ENCODE peak calls at places on chromosomes 3 and 15, in six cellular contexts. Q, F, L, R, T and B are unnamed samples.

GRCh38 chr15:100186960-100187359 is 154.8 kb downstream of the ADAMTS17 start:
- DNase-seq in Q (no peak), F (no peak), L (no peak), R (no peak), T (no peak), B (peak; percentile 12)

GRCh38 chr15:77983091-77983707 is 94.3 kb downstream of the TBC1D2B start:
- DNase-seq in Q (no peak), F (peak; percentile 34), L (no peak), R (no peak), T (no peak), B (peak; percentile 33)

GRCh38 chr3:13507791-13508339 is 27.8 kb downstream of the HDAC11 start:
- DNase-seq in Q (no peak), F (no peak), L (peak; percentile 37), R (peak; percentile 14), T (peak; percentile 80), B (peak; percentile 77)

GRCh38 chr15:37824717-37825382 is 109.6 kb upstream of the TMCO5A start:
- DNase-seq in Q (peak; percentile 21), F (peak; percentile 2), L (no peak), R (peak; percentile 80), T (no peak), B (no peak)

GRCh38 chr15:92069308-92070244 is 216.1 kb downstream of the SLCO3A1 start:
- DNase-seq in Q (peak; percentile 39), F (no peak), L (no peak), R (peak; percentile 94), T (no peak), B (peak; percentile 80)

GRCh38 chr3:72448858-72449257 is 399.4 kb downstream of the SHQ1 start:
- DNase-seq in Q (no peak), F (peak; percentile 74), L (no peak), R (peak; percentile 50), T (no peak), B (no peak)

GRCh38 chr15:89885611-89886010 is 8.2 kb downstream of the AP3S2 start:
- DNase-seq in Q (no peak), F (no peak), L (no peak), R (no peak), T (no peak), B (no peak)

GRCh38 chr3:43620953-43621405 is 832 bp downstream of the ANO10 start:
- DNase-seq in Q (no peak), F (no peak), L (peak; percentile 6), R (peak; percentile 35), T (no peak), B (no peak)

GRCh38 chr15:62075595-62076279 is 9.0 kb downstream of the C2CD4A start:
- DNase-seq in Q (no peak), F (no peak), L (no peak), R (peak; percentile 93), T (no peak), B (no peak)
- H3K9ac ChIP-seq in Q (no peak overlapping the region), F (no peak overlapping the region), L (no peak overlapping the region), R (peak overlapping the region; percentile 4), T (no peak overlapping the region), B (no peak overlapping the region)

DNA sequence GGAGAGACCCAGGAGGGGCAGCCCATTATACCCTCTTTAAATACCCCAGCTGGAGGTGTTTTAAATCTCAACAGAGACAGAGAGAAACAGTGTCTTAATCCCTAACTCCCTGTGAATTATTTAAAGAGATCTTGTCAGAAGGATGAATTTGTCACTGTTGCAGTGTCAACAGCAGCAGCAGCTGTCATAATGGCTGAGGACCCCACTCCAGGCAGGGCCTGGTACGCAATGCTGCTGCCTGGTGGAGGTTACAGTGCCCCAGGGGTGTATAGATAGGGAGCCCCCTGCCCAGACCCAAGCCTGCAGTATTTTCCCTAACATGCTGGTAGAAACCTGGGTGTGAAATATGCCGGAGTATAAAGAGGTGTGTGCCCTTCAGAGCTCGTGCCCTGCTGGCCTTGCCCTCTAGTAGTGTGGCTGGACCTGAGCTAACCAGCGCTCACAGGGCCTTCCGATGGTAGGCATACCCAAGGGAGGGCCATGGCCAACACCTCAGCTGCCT is 143.0 kb downstream of the EPHB1 start:
- DNase-seq in Q (no peak), F (no peak), L (no peak), R (no peak), T (no peak), B (no peak)
- H3K27ac ChIP-seq in Q (no peak overlapping the region), F (no peak overlapping the region), L (peak overlapping the region; percentile 95), R (no peak overlapping the region), T (no peak overlapping the region), B (no peak overlapping the region)

DNA sequence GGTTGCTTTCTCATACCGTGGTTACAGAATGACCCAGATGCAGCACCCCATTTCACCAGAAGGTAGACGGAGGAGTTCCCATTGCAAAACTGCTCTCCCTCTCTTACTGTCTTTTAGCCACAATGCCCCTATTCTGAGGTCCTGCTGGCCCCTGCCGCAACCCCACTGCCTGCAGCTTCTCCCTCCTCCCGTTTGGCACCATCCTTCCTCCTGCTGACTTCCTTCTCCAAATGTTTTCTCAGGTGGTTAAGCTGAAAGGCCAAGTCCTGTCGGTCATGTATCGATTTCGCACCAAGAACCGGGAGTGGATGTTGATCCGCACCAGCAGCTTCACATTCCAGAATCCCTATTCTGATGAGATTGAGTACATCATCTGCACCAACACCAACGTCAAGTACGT is 132.3 kb upstream of the ABHD17C start:
- DNase-seq in Q (no peak), F (no peak), L (no peak), R (no peak), T (no peak), B (no peak)
- TF ChIP-seq CTCF in Q (no peak), F (no peak), L (no peak), R (no peak), T (no peak), B (no peak)

GRCh38 chr15:63902671-63903035 is 68.9 kb upstream of the HERC1 start:
- DNase-seq in Q (no peak), F (peak; percentile 35), L (no peak), R (no peak), T (no peak), B (no peak)
- H3K9ac ChIP-seq in Q (no peak overlapping the region), F (no peak overlapping the region), L (no peak overlapping the region), R (no peak overlapping the region), T (no peak overlapping the region), B (no peak overlapping the region)

GRCh38 chr3:78872195-78872594 is 895.6 kb downstream of the ROBO1 start:
- DNase-seq in Q (no peak), F (peak; percentile 89), L (peak; percentile 63), R (no peak), T (no peak), B (no peak)
- H3K27ac ChIP-seq in Q (no peak overlapping the region), F (peak overlapping the region; percentile 72), L (peak overlapping the region; percentile 9), R (no peak overlapping the region), T (peak overlapping the region; percentile 79), B (no peak overlapping the region)